ENCODE peak calls at places on chromosome 10, in seven cellular contexts. S is GM12878, D is IMR-90, R is H1, Q is thyroid gland, T is sigmoid colon, L is Peyer's patch. H is an unnamed sample. For H3K4me1, the result is how much of the 10 kb centered on the place peaks cover.

GRCh38 chr10:128530301-128530700 is 404.1 kb upstream of the MKI67 start:
- DNase-seq in S (no peak), D (no peak), R (no peak), Q (no peak), T (no peak), L (no peak), H (no peak)

GRCh38 chr10:74683621-74684114 is 142.7 kb upstream of the KAT6B start:
- DNase-seq in S (no peak), D (peak), R (no peak), Q (no peak), T (no peak), L (no peak), H (no peak)

GRCh38 chr10:27383595-27384542 is 120.2 kb upstream of the RAB18 start:
- DNase-seq in S (no peak), D (peak), R (no peak), Q (no peak), T (no peak), L (no peak), H (no peak)

GRCh38 chr10:102455893-102456471 is 4.6 kb upstream of the C10orf95 start:
- DNase-seq in S (no peak), D (peak), R (no peak), Q (peak), T (no peak), L (no peak), H (no peak)

GRCh38 chr10:4725917-4726606 is 99.9 kb upstream of the AKR1E2 start:
- DNase-seq in S (no peak), D (peak), R (no peak), Q (no peak), T (no peak), L (no peak), H (no peak)

GRCh38 chr10:15452545-15452944 is 81.5 kb upstream of the FAM171A1 start:
- DNase-seq in S (no peak), D (no peak), R (no peak), Q (no peak), T (no peak), L (no peak), H (no peak)

GRCh38 chr10:113576853-113577252 is 24.0 kb downstream of the HABP2 start:
- DNase-seq in S (no peak), D (peak), R (no peak), Q (no peak), T (no peak), L (no peak), H (no peak)

GRCh38 chr10:107803541-107803940 is 639.0 kb upstream of the SORCS1 start:
- DNase-seq in S (no peak), D (no peak), R (no peak), Q (no peak), T (no peak), L (no peak), H (no peak)

GRCh38 chr10:59678884-59679301 is 30.8 kb downstream of the SLC16A9 start:
- DNase-seq in S (no peak), D (no peak), R (no peak), Q (no peak), T (no peak), L (peak), H (no peak)

GRCh38 chr10:89503633-89504345 is 31.6 kb downstream of the SLC16A12 start:
- DNase-seq in S (no peak), D (peak), R (no peak), Q (no peak), T (no peak), L (no peak), H (no peak)

GRCh38 chr10:117152668-117153067 is 14.6 kb upstream of the VAX1 start:
- DNase-seq in S (no peak), D (no peak), R (no peak), Q (no peak), T (no peak), L (no peak), H (no peak)

GRCh38 chr10:78856421-78856820 is 212.3 kb upstream of the ZMIZ1 start:
- DNase-seq in S (no peak), D (no peak), R (no peak), Q (peak), T (no peak), L (no peak), H (no peak)

GRCh38 chr10:95363303-95363912 is 72.6 kb upstream of the PDLIM1 start:
- DNase-seq in S (peak), D (peak), R (no peak), Q (peak), T (no peak), L (peak), H (no peak)

GRCh38 chr10:97185326-97186058 is at the start of gene SLIT1:
- DNase-seq in S (no peak), D (no peak), R (no peak), Q (peak), T (no peak), L (no peak), H (no peak)

GRCh38 chr10:3978174-3978573 is 193.2 kb upstream of the KLF6 start:
- DNase-seq in S (no peak), D (peak), R (no peak), Q (no peak), T (no peak), L (no peak), H (no peak)

GRCh38 chr10:130050008-130050407 is 60.6 kb downstream of the C10orf143 start:
- DNase-seq in S (no peak), D (no peak), R (no peak), Q (no peak), T (no peak), L (no peak), H (no peak)

GRCh38 chr10:117477961-117478670 is 64.4 kb upstream of the EMX2 start:
- DNase-seq in S (no peak), D (peak), R (no peak), Q (no peak), T (no peak), L (no peak), H (no peak)

GRCh38 chr10:112000466-112000865 is 183.1 kb downstream of the GPAM start:
- DNase-seq in S (no peak), D (no peak), R (no peak), Q (no peak), T (peak), L (no peak), H (no peak)

GRCh38 chr10:105952153-105952552 is 1212.4 kb downstream of the SORCS1 start:
- DNase-seq in S (peak), D (peak), R (peak), Q (peak), T (no peak), L (no peak), H (no peak)

GRCh38 chr10:87837445-87837844 is 19.4 kb upstream of the ATAD1 start:
- DNase-seq in S (no peak), D (no peak), R (no peak), Q (no peak), T (no peak), L (no peak), H (no peak)

GRCh38 chr10:59006511-59007306 is 169.7 kb upstream of the PHYHIPL start:
- DNase-seq in S (no peak), D (peak), R (no peak), Q (no peak), T (no peak), L (no peak), H (no peak)

GRCh38 chr10:88379575-88379974 is 203.5 kb downstream of the RNLS start:
- DNase-seq in S (no peak), D (peak), R (no peak), Q (no peak), T (no peak), L (peak), H (no peak)

GRCh38 chr10:57992321-57993077 is 275.2 kb downstream of the IPMK start:
- DNase-seq in S (no peak), D (peak), R (peak), Q (peak), T (no peak), L (no peak), H (no peak)

GRCh38 chr10:95430231-95430951 is 130.8 kb downstream of the SORBS1 start:
- DNase-seq in S (peak), D (peak), R (no peak), Q (peak), T (peak), L (peak), H (no peak)

GRCh38 chr10:23174075-23174973 is 17.8 kb upstream of the PTF1A start:
- DNase-seq in S (no peak), D (no peak), R (no peak), Q (no peak), T (no peak), L (no peak), H (no peak)

GRCh38 chr10:72690071-72690755 is 1.7 kb upstream of the MCU start:
- DNase-seq in S (no peak), D (no peak), R (no peak), Q (no peak), T (no peak), L (no peak), H (no peak)

GRCh38 chr10:116698364-116698763 is 44.0 kb downstream of the HSPA12A start:
- DNase-seq in S (no peak), D (no peak), R (no peak), Q (peak), T (peak), L (no peak), H (no peak)

GRCh38 chr10:111035542-111035941 is 41.3 kb upstream of the ADRA2A start:
- DNase-seq in S (no peak), D (peak), R (no peak), Q (no peak), T (no peak), L (no peak), H (no peak)

GRCh38 chr10:130804778-130805634 is 506.5 kb downstream of the TCERG1L start:
- DNase-seq in S (no peak), D (no peak), R (no peak), Q (no peak), T (no peak), L (no peak), H (peak)

GRCh38 chr10:14382022-14382421 is 51.3 kb upstream of the FRMD4A start:
- DNase-seq in S (peak), D (peak), R (no peak), Q (peak), T (no peak), L (no peak), H (no peak)

GRCh38 chr10:124644281-124644680 is 99.9 kb downstream of the FAM53B start:
- DNase-seq in S (no peak), D (no peak), R (no peak), Q (no peak), T (no peak), L (no peak), H (no peak)

GRCh38 chr10:124645496-124646095 is 98.6 kb downstream of the FAM53B start:
- DNase-seq in S (no peak), D (no peak), R (no peak), Q (no peak), T (no peak), L (no peak), H (no peak)

GRCh38 chr10:124646483-124647352 is 97.5 kb downstream of the FAM53B start:
- DNase-seq in S (no peak), D (peak), R (no peak), Q (peak), T (peak), L (peak), H (no peak)

GRCh38 chr10:124643281-124644009 is 100.7 kb downstream of the FAM53B start:
- DNase-seq in S (no peak), D (no peak), R (no peak), Q (no peak), T (no peak), L (no peak), H (no peak)

DNA sequence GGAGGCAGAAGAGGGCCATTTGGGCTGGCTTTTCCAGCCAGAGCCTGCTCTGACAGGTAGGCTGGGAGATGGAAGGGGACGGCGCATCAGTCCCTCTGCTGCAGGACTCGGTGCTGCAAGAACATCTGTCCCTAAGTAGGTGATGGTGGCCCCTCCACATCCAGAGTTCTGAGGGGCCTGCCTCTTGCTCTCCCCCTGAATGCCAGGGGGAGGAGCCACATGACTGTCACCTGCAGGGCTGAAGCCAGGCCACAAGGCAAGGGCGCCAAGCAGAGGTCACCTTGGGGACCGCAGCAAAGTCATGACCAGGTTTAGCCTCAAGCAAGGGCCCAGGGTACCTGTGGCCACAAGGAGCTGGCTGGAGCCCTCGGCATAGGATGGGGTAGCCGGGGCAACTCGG is 99.4 kb downstream of the FAM53B start:
- DNase-seq in S (no peak), D (no peak), R (no peak), Q (no peak), T (no peak), L (no peak), H (no peak)
- H3K27ac ChIP-seq in S (no peak), D (no peak), R (no peak), Q (peak), T (no peak), L (no peak), H (peak)

GRCh38 chr10:132961864-132962622 is 19.7 kb upstream of the CFAP46 start:
- DNase-seq in S (no peak), D (peak), R (peak), Q (peak), T (peak), L (peak), H (no peak)
- TF ChIP-seq POLR2A in S (no peak), D (no peak), R (no peak), Q (peak), T (no peak), L (no peak), H (no peak)

DNA sequence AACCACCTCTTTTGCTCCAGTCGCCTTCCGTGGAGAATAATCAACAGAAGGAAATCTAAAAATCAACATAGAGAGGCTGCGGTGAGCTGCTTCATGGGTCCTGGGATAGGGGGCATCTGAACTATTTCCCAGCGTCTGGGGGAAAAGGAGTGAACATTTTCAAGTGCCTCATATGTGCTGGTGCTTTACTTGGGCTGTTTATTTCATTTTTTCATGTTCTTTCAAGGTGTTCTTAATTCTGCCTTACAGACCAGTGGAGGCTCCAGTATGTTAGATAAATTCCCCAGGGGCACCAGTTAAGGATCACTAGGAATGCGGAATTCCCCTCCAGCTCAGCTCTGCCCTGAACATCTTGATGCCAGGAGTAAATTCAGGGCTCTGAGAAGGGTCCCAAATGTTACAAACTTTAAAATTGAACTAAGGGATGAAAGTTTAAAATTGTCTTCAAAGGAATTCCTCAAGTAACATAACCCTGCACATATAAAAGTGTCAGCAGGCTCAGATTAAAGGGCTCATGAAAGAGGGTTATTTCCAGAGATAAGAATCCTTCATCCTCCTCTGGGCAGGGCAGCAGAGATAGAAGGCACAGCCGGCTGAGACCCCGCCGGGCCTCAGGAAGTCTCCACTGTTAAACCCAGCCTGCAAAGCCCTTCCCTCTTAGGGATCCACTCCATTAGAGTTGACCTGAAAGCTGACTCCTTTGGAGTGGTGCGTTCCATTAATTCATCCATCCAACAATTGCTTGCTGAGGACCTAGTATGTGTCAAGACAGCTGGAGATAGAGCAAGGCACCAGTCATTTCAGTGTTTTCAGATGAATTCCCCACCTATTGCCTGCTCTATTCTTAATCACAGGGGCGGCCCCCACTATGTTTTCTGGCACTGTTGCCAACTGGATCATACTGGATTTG is 345.8 kb downstream of the KCNMA1 start:
- DNase-seq in S (no peak), D (peak), R (no peak), Q (no peak), T (peak), L (no peak), H (no peak)
- H3K4me1 ChIP-seq in S (under half), D (under half), R (under half), Q (under half), T (under half), L (under half), H (under half)

GRCh38 chr10:34323197-34323596 is 491.9 kb downstream of the PARD3 start:
- DNase-seq in S (no peak), D (peak), R (no peak), Q (no peak), T (no peak), L (no peak), H (no peak)
- H3K27ac ChIP-seq in S (no peak), D (no peak), R (no peak), Q (no peak), T (no peak), L (no peak), H (no peak)

GRCh38 chr10:132536964-132537712 is 449 bp upstream of the INPP5A start:
- DNase-seq in S (peak), D (peak), R (peak), Q (peak), T (peak), L (peak), H (peak)
- TF ChIP-seq POLR2A in S (peak), D (no peak), R (no peak), Q (peak), T (peak), L (peak), H (no peak)

GRCh38 chr10:80200687-80201086 is 4.7 kb downstream of the ANXA11 start:
- DNase-seq in S (no peak), D (no peak), R (no peak), Q (no peak), T (no peak), L (no peak), H (no peak)

GRCh38 chr10:80197972-80198591 is 7.3 kb downstream of the ANXA11 start:
- DNase-seq in S (no peak), D (no peak), R (no peak), Q (no peak), T (no peak), L (no peak), H (peak)

GRCh38 chr10:80201592-80202256 is 3.6 kb downstream of the ANXA11 start:
- DNase-seq in S (no peak), D (no peak), R (no peak), Q (no peak), T (no peak), L (no peak), H (no peak)

GRCh38 chr10:80199828-80200227 is 5.5 kb downstream of the ANXA11 start:
- DNase-seq in S (no peak), D (peak), R (no peak), Q (peak), T (no peak), L (peak), H (no peak)

GRCh38 chr10:80200259-80200658 is 5.1 kb downstream of the ANXA11 start:
- DNase-seq in S (no peak), D (no peak), R (no peak), Q (no peak), T (no peak), L (no peak), H (no peak)
- H3K4me1 ChIP-seq in S (under half), D (under half), R (under half), Q (half or more), T (under half), L (half or more), H (half or more)

GRCh38 chr10:31709501-31709900 is 219.1 kb downstream of the ARHGAP12 start:
- DNase-seq in S (no peak), D (no peak), R (no peak), Q (no peak), T (no peak), L (no peak), H (no peak)
- H3K27ac ChIP-seq in S (no peak), D (no peak), R (no peak), Q (peak), T (peak), L (no peak), H (peak)

GRCh38 chr10:93496322-93497041 is at the start of gene CEP55:
- DNase-seq in S (peak), D (peak), R (peak), Q (peak), T (peak), L (peak), H (peak)
- TF ChIP-seq POLR2A in S (peak), D (peak), R (no peak), Q (peak), T (no peak), L (no peak), H (no peak)

H was measured in vagina.